ENCODE peak calls at places on chromosome 1, in four cellular contexts. One of them, this sample, is unnamed.

GRCh38 chr1:212186427-212187207 is 98.6 kb upstream of the PPP2R5A start:
- DNase-seq in upper lobe of right lung: no peak
- DNase-seq in adrenal gland: no peak
- DNase-seq in lower lobe of right lung: no peak
- DNase-seq in this sample: no peak

GRCh38 chr1:156080598-156081173 is 1.6 kb downstream of the MEX3A start:
- DNase-seq in upper lobe of right lung: no peak
- DNase-seq in adrenal gland: no peak
- DNase-seq in lower lobe of right lung: no peak
- DNase-seq in this sample: no peak

GRCh38 chr1:154607084-154607747 is 770 bp downstream of the ADAR start:
- DNase-seq in upper lobe of right lung: no peak
- DNase-seq in adrenal gland: no peak
- DNase-seq in lower lobe of right lung: no peak
- DNase-seq in this sample: no peak

GRCh38 chr1:171897304-171897703 is 56.0 kb downstream of the DNM3 start:
- DNase-seq in upper lobe of right lung: no peak
- DNase-seq in adrenal gland: no peak
- DNase-seq in lower lobe of right lung: no peak
- DNase-seq in this sample: no peak

GRCh38 chr1:36722871-36723270 is 240.2 kb upstream of the CSF3R start:
- DNase-seq in upper lobe of right lung: no peak
- DNase-seq in adrenal gland: no peak
- DNase-seq in lower lobe of right lung: no peak
- DNase-seq in this sample: no peak

GRCh38 chr1:205191617-205192016 is 19.9 kb downstream of the DSTYK start:
- DNase-seq in upper lobe of right lung: no peak
- DNase-seq in adrenal gland: no peak
- DNase-seq in lower lobe of right lung: no peak
- DNase-seq in this sample: no peak

GRCh38 chr1:40532062-40532389 is 589 bp downstream of the ZNF684 start:
- DNase-seq in upper lobe of right lung: no peak
- DNase-seq in adrenal gland: no peak
- DNase-seq in lower lobe of right lung: no peak
- DNase-seq in this sample: no peak

GRCh38 chr1:21963477-21964217 is 13.2 kb upstream of the CELA3B start:
- DNase-seq in upper lobe of right lung: peak
- DNase-seq in adrenal gland: peak
- DNase-seq in lower lobe of right lung: peak
- DNase-seq in this sample: peak

GRCh38 chr1:169491845-169492281 is 6.1 kb upstream of the SLC19A2 start:
- DNase-seq in upper lobe of right lung: no peak
- DNase-seq in adrenal gland: no peak
- DNase-seq in lower lobe of right lung: no peak
- DNase-seq in this sample: no peak

GRCh38 chr1:11967028-11967547 is 13.2 kb upstream of the MFN2 start:
- DNase-seq in upper lobe of right lung: no peak
- DNase-seq in adrenal gland: peak
- DNase-seq in lower lobe of right lung: no peak
- DNase-seq in this sample: no peak